ENCODE peak calls at places on chromosomes 13 and 19, in eight cellular contexts. F, V, M, L, X, Y, D and I are unnamed samples.

GRCh38 chr19:11423804-11424318 is 4.7 kb upstream of the RGL3 start:
- DNase-seq in F (no peak), V (no peak), M (no peak), L (no peak), X (no peak), Y (no peak), D (no peak), I (no peak)

GRCh38 chr13:28541966-28542365 is 47.0 kb upstream of the FLT1 start:
- DNase-seq in F (no peak), V (no peak), M (no peak), L (no peak), X (no peak), Y (peak; percentile 48), D (no peak), I (no peak)

GRCh38 chr19:22422220-22422619 is at the start of gene ZNF98:
- DNase-seq in F (peak; percentile 87), V (peak; percentile 62), M (no peak), L (no peak), X (no peak), Y (no peak), D (peak; percentile 38), I (no peak)

GRCh38 chr13:21590231-21590630 is 13.7 kb downstream of the MICU2 start:
- DNase-seq in F (no peak), V (no peak), M (no peak), L (no peak), X (no peak), Y (no peak), D (no peak), I (no peak)

GRCh38 chr19:21202865-21203494 is 61.1 kb downstream of the ZNF431 start:
- DNase-seq in F (no peak), V (no peak), M (peak; percentile 74), L (no peak), X (peak; percentile 50), Y (peak; percentile 15), D (no peak), I (no peak)

GRCh38 chr13:20840590-20840989 is 62.0 kb downstream of the XPO4 start:
- DNase-seq in F (no peak), V (no peak), M (no peak), L (no peak), X (no peak), Y (no peak), D (no peak), I (no peak)

GRCh38 chr13:94325148-94325528 is 154.3 kb downstream of the DCT start:
- DNase-seq in F (no peak), V (no peak), M (no peak), L (no peak), X (no peak), Y (no peak), D (no peak), I (no peak)

GRCh38 chr13:98961204-98962105 is 16.4 kb downstream of the DOCK9 start:
- DNase-seq in F (no peak), V (no peak), M (no peak), L (no peak), X (no peak), Y (no peak), D (no peak), I (no peak)

GRCh38 chr19:31266196-31266595 is 83.0 kb downstream of the TSHZ3 start:
- DNase-seq in F (no peak), V (no peak), M (no peak), L (no peak), X (no peak), Y (no peak), D (no peak), I (no peak)

GRCh38 chr19:23699521-23699860 is 12.5 kb upstream of the ZNF675 start:
- DNase-seq in F (no peak), V (no peak), M (no peak), L (no peak), X (no peak), Y (no peak), D (no peak), I (no peak)

DNA sequence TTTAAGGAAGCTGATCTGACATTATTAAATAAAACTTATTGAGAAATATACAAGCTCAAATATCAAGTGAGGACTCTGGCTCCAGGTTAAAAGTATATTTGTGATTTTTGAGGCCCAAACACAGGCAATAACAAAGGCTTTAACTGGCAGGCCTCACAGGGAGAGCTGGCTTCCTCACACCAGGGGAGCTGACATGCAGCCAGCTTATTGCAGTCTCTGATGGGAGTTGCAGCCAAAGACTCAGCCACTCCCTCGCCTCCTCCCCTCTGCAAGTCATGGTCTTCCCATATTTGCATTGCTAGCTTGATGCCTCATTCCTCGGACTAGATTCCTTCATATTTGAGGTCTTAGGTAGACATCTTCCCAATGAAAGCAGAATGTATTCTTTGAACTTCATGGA is 647.1 kb upstream of the SLITRK6 start:
- DNase-seq in F (no peak), V (no peak), M (no peak), L (no peak), X (no peak), Y (no peak), D (no peak), I (no peak)
- H3K9me3 ChIP-seq in F (no peaks in the 10 kb centered on the region), V (no peaks in the 10 kb centered on the region), M (no peaks in the 10 kb centered on the region), L (no peaks in the 10 kb centered on the region), X (no peaks in the 10 kb centered on the region), Y (peaks cover 4% of the 10 kb centered on the region), D (no peaks in the 10 kb centered on the region), I (no peaks in the 10 kb centered on the region)

GRCh38 chr13:53137777-53138176 is 109.2 kb downstream of the OLFM4 start:
- DNase-seq in F (no peak), V (no peak), M (no peak), L (peak; percentile 27), X (no peak), Y (no peak), D (no peak), I (no peak)

GRCh38 chr13:53142301-53142700 is 113.7 kb downstream of the OLFM4 start:
- DNase-seq in F (no peak), V (no peak), M (no peak), L (no peak), X (no peak), Y (no peak), D (no peak), I (no peak)

GRCh38 chr13:53136554-53136953 is 107.9 kb downstream of the OLFM4 start:
- DNase-seq in F (no peak), V (no peak), M (no peak), L (no peak), X (no peak), Y (no peak), D (no peak), I (no peak)

GRCh38 chr13:53141336-53141735 is 112.7 kb downstream of the OLFM4 start:
- DNase-seq in F (no peak), V (no peak), M (no peak), L (no peak), X (no peak), Y (no peak), D (no peak), I (no peak)

GRCh38 chr13:53138369-53139036 is 109.9 kb downstream of the OLFM4 start:
- DNase-seq in F (no peak), V (peak; percentile 79), M (no peak), L (no peak), X (no peak), Y (no peak), D (peak; percentile 36), I (no peak)
- H3K4me3 ChIP-seq in F (no peak overlapping the region), V (no peak overlapping the region), M (no peak overlapping the region), L (no peak overlapping the region), X (no peak overlapping the region), Y (no peak overlapping the region), D (peak overlapping the region; percentile 5), I (no peak overlapping the region)

GRCh38 chr19:50290011-50290410 is 39.2 kb downstream of the KCNC3 start:
- DNase-seq in F (peak; percentile 58), V (no peak), M (no peak), L (no peak), X (no peak), Y (no peak), D (no peak), I (no peak)

GRCh38 chr19:50290775-50291174 is 38.4 kb downstream of the KCNC3 start:
- DNase-seq in F (peak; percentile 57), V (no peak), M (no peak), L (no peak), X (no peak), Y (no peak), D (no peak), I (no peak)

GRCh38 chr19:50286443-50286842 is 42.7 kb downstream of the KCNC3 start:
- DNase-seq in F (peak; percentile 59), V (no peak), M (no peak), L (no peak), X (no peak), Y (no peak), D (no peak), I (no peak)

GRCh38 chr19:50287331-50287730 is 41.8 kb downstream of the KCNC3 start:
- DNase-seq in F (no peak), V (no peak), M (no peak), L (no peak), X (no peak), Y (no peak), D (no peak), I (no peak)

DNA sequence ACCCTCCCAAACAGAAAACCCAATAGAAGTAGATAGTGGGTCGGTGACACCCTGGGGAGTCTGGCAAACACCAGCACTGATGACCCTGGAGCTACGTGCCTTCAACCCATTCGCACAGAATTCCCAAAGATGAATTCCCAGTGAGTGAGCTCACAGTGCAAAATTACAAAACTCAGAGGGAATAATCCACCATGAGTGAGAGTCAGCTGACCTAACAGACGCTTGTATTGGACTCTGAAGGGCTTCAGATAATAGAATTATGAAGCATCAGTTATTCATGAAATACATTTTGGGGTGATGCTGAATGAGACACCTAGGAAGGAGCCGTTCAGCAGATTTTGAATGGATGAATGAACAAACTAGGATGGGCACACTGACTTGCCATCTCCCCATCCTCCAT is 40.2 kb downstream of the KCNC3 start:
- DNase-seq in F (no peak), V (no peak), M (no peak), L (no peak), X (no peak), Y (no peak), D (no peak), I (no peak)
- H3K9me3 ChIP-seq in F (peaks cover 4% of the 10 kb centered on the region), V (peaks cover 12% of the 10 kb centered on the region), M (peaks cover 6% of the 10 kb centered on the region), L (no peaks in the 10 kb centered on the region), X (peaks cover 10% of the 10 kb centered on the region), Y (no peaks in the 10 kb centered on the region), D (peaks cover 35% of the 10 kb centered on the region), I (no peaks in the 10 kb centered on the region)

DNA sequence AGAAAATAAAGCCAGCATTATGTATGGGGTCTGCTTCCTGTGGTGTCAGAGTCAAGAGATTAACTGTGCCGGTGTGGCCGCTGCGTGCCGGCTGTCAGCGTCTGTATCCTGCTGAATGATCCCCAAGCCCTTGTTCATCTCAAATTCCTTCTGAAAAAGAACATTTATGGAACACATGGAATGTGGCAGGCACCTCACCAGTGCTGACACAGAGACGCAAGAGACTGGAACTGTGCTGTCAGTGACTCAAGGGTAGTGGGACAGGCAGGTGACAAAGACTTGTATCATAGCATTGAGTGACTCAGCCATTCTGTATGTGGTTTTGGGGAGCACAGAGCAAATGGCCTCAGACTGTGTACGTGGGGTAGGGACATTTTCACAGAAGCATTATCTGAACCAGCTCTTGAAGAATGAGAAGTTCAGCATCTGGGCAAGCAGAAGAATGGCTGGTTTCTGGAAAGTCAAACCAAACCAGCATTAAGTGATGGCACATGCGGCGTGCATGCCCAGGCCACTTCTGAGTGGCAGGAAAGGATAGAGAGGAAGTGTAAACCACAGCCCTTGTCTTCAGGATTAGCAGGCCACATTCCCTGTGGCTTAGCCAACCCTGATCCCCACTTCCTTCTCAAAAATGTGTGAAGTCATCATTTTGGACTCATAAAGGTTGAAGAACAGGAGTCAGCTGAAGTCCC is 54.0 kb upstream of the IRS2 start:
- DNase-seq in F (no peak), V (no peak), M (no peak), L (no peak), X (peak; percentile 32), Y (no peak), D (no peak), I (no peak)
- H3K4me3 ChIP-seq in F (no peak overlapping the region), V (no peak overlapping the region), M (no peak overlapping the region), L (no peak overlapping the region), X (no peak overlapping the region), Y (no peak overlapping the region), D (no peak overlapping the region), I (no peak overlapping the region)

GRCh38 chr19:28643284-28643683 is 569.7 kb downstream of the UQCRFS1 start:
- DNase-seq in F (no peak), V (no peak), M (no peak), L (no peak), X (no peak), Y (no peak), D (no peak), I (no peak)
- H3K9me3 ChIP-seq in F (no peaks in the 10 kb centered on the region), V (no peaks in the 10 kb centered on the region), M (no peaks in the 10 kb centered on the region), L (no peaks in the 10 kb centered on the region), X (no peaks in the 10 kb centered on the region), Y (no peaks in the 10 kb centered on the region), D (no peaks in the 10 kb centered on the region), I (no peaks in the 10 kb centered on the region)